ENCODE peak calls at places on chromosomes 11 and 22, in nine cellular contexts. A is fibroblast of pulmonary artery, X is IMR-90, L is thyroid gland, S is OCI-LY7, D is right atrium auricular region, B is cardiac fibroblast, E is AG04450, N is WERI-Rb-1. O is an unnamed sample.

GRCh38 chr11:62806611-62807121 is 1.4 kb upstream of the NXF1 start:
- DNase-seq in A (peak), X (peak), L (peak), S (peak), D (peak), B (peak), E (no peak), N (no peak), O (peak)

GRCh38 chr11:48077251-48077650 is 96.9 kb downstream of the PTPRJ start:
- DNase-seq in A (no peak), X (peak), L (no peak), S (no peak), D (no peak), B (no peak), E (no peak), N (no peak), O (no peak)

GRCh38 chr11:650482-650881 is 13.4 kb downstream of the DRD4 start:
- DNase-seq in A (no peak), X (peak), L (no peak), S (no peak), D (no peak), B (peak), E (no peak), N (no peak), O (peak)

GRCh38 chr11:118126082-118126838 is 26.4 kb downstream of the SCN4B start:
- DNase-seq in A (no peak), X (no peak), L (no peak), S (no peak), D (no peak), B (no peak), E (no peak), N (no peak), O (no peak)

GRCh38 chr11:17479284-17480214 is 2.9 kb upstream of the ABCC8 start:
- DNase-seq in A (peak), X (no peak), L (peak), S (no peak), D (no peak), B (peak), E (no peak), N (peak), O (no peak)

GRCh38 chr11:93652161-93652597 is 9.3 kb upstream of the CEP295 start:
- DNase-seq in A (peak), X (peak), L (no peak), S (peak), D (no peak), B (peak), E (no peak), N (peak), O (peak)

GRCh38 chr11:120985718-120986569 is 38.0 kb upstream of the TBCEL start:
- DNase-seq in A (peak), X (peak), L (peak), S (no peak), D (no peak), B (peak), E (no peak), N (no peak), O (peak)

GRCh38 chr22:45216133-45217003 is 24.3 kb downstream of the KIAA0930 start:
- DNase-seq in A (peak), X (peak), L (no peak), S (no peak), D (no peak), B (peak), E (peak), N (no peak), O (peak)

GRCh38 chr11:69131644-69132300 is 24.0 kb upstream of the SMIM38 start:
- DNase-seq in A (peak), X (peak), L (peak), S (no peak), D (peak), B (peak), E (peak), N (peak), O (peak)

GRCh38 chr11:112253605-112254242 is 6.9 kb downstream of the PLET1 start:
- DNase-seq in A (no peak), X (no peak), L (no peak), S (no peak), D (no peak), B (no peak), E (no peak), N (no peak), O (no peak)

GRCh38 chr11:23021287-23021863 is 161.1 kb upstream of the CCDC179 start:
- DNase-seq in A (peak), X (peak), L (peak), S (peak), D (no peak), B (peak), E (peak), N (peak), O (peak)

GRCh38 chr11:3195251-3196160 is 23.1 kb downstream of the MRGPRG start:
- DNase-seq in A (peak), X (peak), L (no peak), S (no peak), D (no peak), B (peak), E (no peak), N (peak), O (peak)
- TF ChIP-seq CTCF in A (peak), X (peak), L (no peak), S (peak), D (no peak), B (peak), E (peak), N (peak), O (peak)

DNA sequence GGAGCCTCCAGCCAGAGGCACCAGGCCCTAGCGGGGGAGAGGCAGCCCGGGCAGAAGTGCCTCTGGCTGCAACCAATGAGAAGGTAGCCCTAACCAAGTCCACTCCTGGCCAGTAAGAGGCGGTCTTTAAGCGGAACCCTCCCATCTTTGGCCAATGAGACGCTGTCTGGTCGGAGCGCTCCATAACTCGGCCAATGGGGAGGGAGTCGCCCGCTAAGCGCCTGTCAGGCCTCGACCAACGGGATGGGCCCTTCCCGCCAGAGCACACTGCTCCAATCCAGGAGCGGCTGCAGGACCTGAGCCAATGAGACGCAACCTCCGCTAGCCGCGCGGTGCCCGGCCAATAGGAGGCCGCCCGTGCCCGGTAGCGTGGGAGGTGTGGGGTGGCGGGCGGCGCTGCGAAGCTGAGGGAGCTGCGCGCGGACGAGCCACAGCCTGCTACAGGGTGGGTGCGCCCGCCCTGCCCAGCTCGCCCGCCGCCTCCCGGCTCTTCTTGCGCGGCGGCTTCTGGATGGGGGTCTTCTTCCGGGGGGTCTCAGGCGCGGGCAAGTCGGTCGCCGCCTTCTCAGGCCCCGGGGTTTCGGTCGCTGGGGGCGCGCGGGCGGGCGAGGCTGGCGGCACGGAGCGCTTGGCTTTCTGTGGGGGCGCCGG is 12.6 kb downstream of the SCARF2 start:
- DNase-seq in A (no peak), X (no peak), L (no peak), S (no peak), D (no peak), B (no peak), E (no peak), N (no peak), O (peak)
- H3K4me3 ChIP-seq in A (no peak), X (no peak), L (no peak), S (no peak), D (no peak), B (no peak), E (no peak), N (no peak), O (no peak)

DNA sequence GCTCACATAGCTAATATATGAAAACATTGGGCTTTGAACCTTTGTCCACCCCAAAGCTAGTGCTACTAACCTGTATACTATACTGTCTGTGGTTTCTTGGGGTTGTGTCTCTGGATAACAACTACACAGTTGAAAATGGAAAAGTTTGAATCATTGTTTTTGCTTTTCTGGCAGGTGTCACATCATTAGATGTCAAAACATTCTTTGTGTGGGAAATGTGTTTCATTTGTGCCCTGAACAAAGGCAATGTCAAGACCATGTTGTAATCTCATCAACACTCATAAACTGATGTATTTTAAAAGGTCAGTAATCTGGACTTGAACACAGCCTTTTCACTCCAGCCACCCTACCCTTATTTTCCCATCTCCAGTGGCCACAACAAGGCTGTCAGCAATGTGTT is 16.5 kb downstream of the SYT13 start:
- DNase-seq in A (no peak), X (no peak), L (no peak), S (no peak), D (no peak), B (no peak), E (no peak), N (no peak), O (no peak)
- TF ChIP-seq CTCF in A (no peak), X (no peak), L (no peak), S (no peak), D (no peak), B (no peak), E (no peak), N (no peak), O (no peak)

DNA sequence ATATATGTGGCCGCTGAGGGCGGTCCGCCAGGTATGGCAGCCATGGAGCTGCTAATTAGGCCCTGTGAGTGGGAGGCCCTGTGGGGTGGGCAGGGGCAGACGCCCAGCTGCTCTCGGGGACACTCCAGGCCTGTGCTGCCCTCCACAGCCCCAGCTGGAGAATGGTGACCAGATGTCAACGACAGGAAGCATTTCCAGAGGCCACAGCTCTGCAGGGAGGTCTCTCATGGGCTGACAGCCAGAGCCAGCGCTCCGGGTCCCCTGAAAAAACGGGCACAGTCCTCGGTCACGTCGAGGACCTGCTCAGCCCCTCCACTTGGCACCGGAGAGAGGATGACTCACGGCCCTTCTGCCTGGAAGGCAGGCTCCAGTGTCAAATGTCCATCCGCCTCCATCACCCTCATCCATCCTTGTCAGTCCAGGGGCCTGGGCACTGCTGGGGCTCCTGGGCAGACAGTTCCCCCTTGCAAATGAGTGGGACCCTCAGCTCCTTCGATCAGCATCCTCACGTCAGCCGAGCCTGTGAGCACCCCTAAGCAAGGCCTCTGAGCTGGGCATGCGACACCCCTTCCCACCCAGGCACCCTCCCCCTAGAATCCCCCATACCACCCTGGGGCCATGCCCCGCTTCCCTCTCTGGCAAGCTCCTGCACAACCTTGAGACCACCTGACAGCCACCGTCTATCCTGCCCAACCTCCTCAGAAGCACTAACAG is 1.9 kb downstream of the BID start:
- DNase-seq in A (no peak), X (peak), L (no peak), S (no peak), D (no peak), B (no peak), E (no peak), N (no peak), O (no peak)
- H3K4me3 ChIP-seq in A (no peak), X (peak), L (no peak), S (peak), D (no peak), B (no peak), E (peak), N (no peak), O (no peak)

GRCh38 chr11:114400222-114400973 is at the start of the genes C11orf71 and RBM7:
- DNase-seq in A (peak), X (peak), L (peak), S (peak), D (peak), B (peak), E (peak), N (peak), O (peak)
- TF ChIP-seq CTCF in A (no peak), X (no peak), L (no peak), S (peak), D (no peak), B (no peak), E (peak), N (no peak), O (no peak)

GRCh38 chr11:27443746-27444465 is 28.7 kb downstream of the LGR4 start:
- DNase-seq in A (no peak), X (no peak), L (no peak), S (no peak), D (no peak), B (no peak), E (no peak), N (no peak), O (no peak)

GRCh38 chr11:27440090-27440489 is 32.5 kb downstream of the LGR4 start:
- DNase-seq in A (no peak), X (no peak), L (no peak), S (no peak), D (no peak), B (no peak), E (no peak), N (no peak), O (no peak)

GRCh38 chr11:27438595-27438981 is 34.0 kb downstream of the LGR4 start:
- DNase-seq in A (no peak), X (no peak), L (no peak), S (no peak), D (no peak), B (no peak), E (no peak), N (no peak), O (no peak)

GRCh38 chr11:27433742-27434141 is 38.8 kb downstream of the LGR4 start:
- DNase-seq in A (no peak), X (no peak), L (no peak), S (no peak), D (no peak), B (no peak), E (no peak), N (no peak), O (no peak)

GRCh38 chr11:27437824-27438594 is 34.6 kb downstream of the LGR4 start:
- DNase-seq in A (no peak), X (no peak), L (peak), S (no peak), D (no peak), B (no peak), E (no peak), N (no peak), O (no peak)
- H3K4me3 ChIP-seq in A (no peak), X (no peak), L (no peak), S (no peak), D (no peak), B (no peak), E (no peak), N (no peak), O (no peak)

GRCh38 chr11:14905104-14906033 is 13.3 kb upstream of the CYP2R1 start:
- DNase-seq in A (peak), X (peak), L (peak), S (peak), D (peak), B (peak), E (no peak), N (no peak), O (peak)
- TF ChIP-seq CTCF in A (peak), X (peak), L (no peak), S (peak), D (peak), B (peak), E (peak), N (no peak), O (peak)